ENCODE peak calls at places on chromosome 2, in six cellular contexts. Y, J, D, X, Z and E are unnamed samples.

GRCh38 chr2:111178296-111178695 is 57.6 kb downstream of the BCL2L11 start:
- DNase-seq in Y (no peak), J (no peak), D (no peak), X (no peak), Z (no peak), E (no peak)

GRCh38 chr2:84884396-84884795 is 3.5 kb upstream of the TRABD2A start:
- DNase-seq in Y (no peak), J (no peak), D (no peak), X (no peak), Z (peak; percentile 61), E (no peak)

GRCh38 chr2:126749537-126749936 is 93.6 kb downstream of the GYPC start:
- DNase-seq in Y (peak; percentile 10), J (no peak), D (no peak), X (peak; percentile 29), Z (peak; percentile 21), E (peak; percentile 23)

GRCh38 chr2:190904644-190905043 is 24.0 kb downstream of the GLS start:
- DNase-seq in Y (no peak), J (no peak), D (no peak), X (no peak), Z (peak; percentile 49), E (no peak)

GRCh38 chr2:19228092-19228670 is 130.2 kb downstream of the OSR1 start:
- DNase-seq in Y (peak; percentile 66), J (no peak), D (no peak), X (no peak), Z (no peak), E (no peak)

GRCh38 chr2:230441188-230441897 is 25.3 kb downstream of the SP100 start:
- DNase-seq in Y (no peak), J (no peak), D (no peak), X (no peak), Z (peak; percentile 82), E (no peak)

GRCh38 chr2:207227062-207227748 is 61.5 kb upstream of the KLF7 start:
- DNase-seq in Y (peak; percentile 58), J (no peak), D (no peak), X (peak; percentile 70), Z (peak; percentile 36), E (no peak)

GRCh38 chr2:194705398-194705797 is 951.6 kb upstream of the SLC39A10 start:
- DNase-seq in Y (no peak), J (no peak), D (no peak), X (no peak), Z (no peak), E (no peak)

GRCh38 chr2:237485304-237485703 is 1.7 kb upstream of the MLPH start:
- DNase-seq in Y (no peak), J (no peak), D (no peak), X (no peak), Z (no peak), E (no peak)

GRCh38 chr2:23614701-23615100 is 229.7 kb downstream of the KLHL29 start:
- DNase-seq in Y (no peak), J (no peak), D (no peak), X (no peak), Z (no peak), E (no peak)

GRCh38 chr2:168157070-168157469 is 90.3 kb downstream of the STK39 start:
- DNase-seq in Y (no peak), J (no peak), D (no peak), X (no peak), Z (no peak), E (no peak)

GRCh38 chr2:168156661-168157060 is 90.7 kb downstream of the STK39 start:
- DNase-seq in Y (no peak), J (no peak), D (no peak), X (no peak), Z (peak; percentile 47), E (no peak)

GRCh38 chr2:168159754-168160585 is 87.4 kb downstream of the STK39 start:
- DNase-seq in Y (no peak), J (no peak), D (no peak), X (no peak), Z (no peak), E (no peak)

GRCh38 chr2:168157926-168158325 is 89.5 kb downstream of the STK39 start:
- DNase-seq in Y (no peak), J (no peak), D (no peak), X (no peak), Z (no peak), E (no peak)

GRCh38 chr2:168160897-168161296 is 86.5 kb downstream of the STK39 start:
- DNase-seq in Y (no peak), J (no peak), D (no peak), X (peak; percentile 6), Z (no peak), E (peak; percentile 11)
- TF ChIP-seq CTCF in Y (peak; percentile 7), J (no peak), D (peak; percentile 31), X (peak; percentile 56), Z (peak; percentile 33), E (no peak)

GRCh38 chr2:227347117-227347516 is 22.1 kb downstream of the MFF start:
- DNase-seq in Y (no peak), J (no peak), D (no peak), X (no peak), Z (no peak), E (no peak)
- TF ChIP-seq CTCF in Y (no peak), J (no peak), D (no peak), X (no peak), Z (no peak), E (no peak)

GRCh38 chr2:232668805-232669444 is 28.2 kb upstream of the GIGYF2 start:
- DNase-seq in Y (peak; percentile 55), J (no peak), D (no peak), X (peak; percentile 41), Z (peak; percentile 71), E (no peak)
- TF ChIP-seq CTCF in Y (peak; percentile 62), J (no peak), D (peak; percentile 43), X (no peak), Z (peak; percentile 87), E (no peak)

DNA sequence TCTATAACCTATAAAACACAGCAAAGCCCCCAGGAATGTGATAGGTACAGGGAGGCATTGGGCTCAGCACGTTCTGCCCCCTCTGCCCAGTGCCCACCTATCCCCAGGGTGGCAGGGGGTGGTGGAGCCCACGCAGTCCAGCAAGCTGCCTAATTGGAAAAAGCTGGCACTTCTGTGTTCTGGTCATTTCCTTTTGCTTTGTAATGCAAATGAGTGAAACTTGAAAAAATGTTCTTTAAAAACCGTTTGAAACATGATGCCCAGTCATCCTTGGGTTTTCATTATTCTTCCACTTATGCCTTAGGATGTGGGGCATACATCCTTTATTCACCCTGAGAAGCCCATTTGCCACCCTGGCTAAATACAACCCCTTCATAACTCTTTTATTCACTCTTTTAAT is 89.9 kb upstream of the LTBP1 start:
- DNase-seq in Y (no peak), J (no peak), D (no peak), X (no peak), Z (no peak), E (no peak)
- TF ChIP-seq CTCF in Y (no peak), J (no peak), D (no peak), X (no peak), Z (no peak), E (no peak)

GRCh38 chr2:231715499-231715837 is 7.1 kb downstream of the PTMA start:
- DNase-seq in Y (no peak), J (no peak), D (no peak), X (no peak), Z (no peak), E (no peak)
- TF ChIP-seq CTCF in Y (no peak), J (no peak), D (no peak), X (peak; percentile 32), Z (no peak), E (no peak)